ENCODE peak calls at places on chromosomes 2 and 18, in ten cellular contexts. One of them, this sample, is unnamed.

GRCh38 chr18:55224086-55224625 is 264.9 kb upstream of the CCDC68 start:
- DNase-seq in NCI-H446 treated with DMSO at 0.1 percent for 48 hours: no peak
- DNase-seq in globus pallidus: no peak
- DNase-seq in kidney epithelial cell: no peak
- DNase-seq in naive thymus-derived CD4-positive, alpha-beta T cell: no peak
- DNase-seq in activated T-cell treated with anti-CD3 and anti-CD28 coated beads for 24 hours: no peak
- DNase-seq in AG09309: no peak
- DNase-seq in stimulated activated CD8-positive, alpha-beta memory T cell treated with anti-CD3 and anti-CD28 coated beads, Interleukin-15, amount 100 ng/mL, for 48 hours: no peak
- DNase-seq in fibroblast of mammary gland: no peak
- DNase-seq in OCI-LY7: no peak
- DNase-seq in this sample: no peak

GRCh38 chr2:230130668-230131364 is 62.1 kb upstream of the SLC16A14 start:
- DNase-seq in NCI-H446 treated with DMSO at 0.1 percent for 48 hours: no peak
- DNase-seq in globus pallidus: no peak
- DNase-seq in kidney epithelial cell: peak
- DNase-seq in naive thymus-derived CD4-positive, alpha-beta T cell: no peak
- DNase-seq in activated T-cell treated with anti-CD3 and anti-CD28 coated beads for 24 hours: no peak
- DNase-seq in AG09309: peak
- DNase-seq in stimulated activated CD8-positive, alpha-beta memory T cell treated with anti-CD3 and anti-CD28 coated beads, Interleukin-15, amount 100 ng/mL, for 48 hours: no peak
- DNase-seq in fibroblast of mammary gland: peak
- DNase-seq in OCI-LY7: no peak
- DNase-seq in this sample: no peak

GRCh38 chr2:233996436-233996835 is 54.1 kb upstream of the SPP2 start:
- DNase-seq in NCI-H446 treated with DMSO at 0.1 percent for 48 hours: no peak
- DNase-seq in globus pallidus: no peak
- DNase-seq in kidney epithelial cell: no peak
- DNase-seq in naive thymus-derived CD4-positive, alpha-beta T cell: no peak
- DNase-seq in activated T-cell treated with anti-CD3 and anti-CD28 coated beads for 24 hours: no peak
- DNase-seq in AG09309: no peak
- DNase-seq in stimulated activated CD8-positive, alpha-beta memory T cell treated with anti-CD3 and anti-CD28 coated beads, Interleukin-15, amount 100 ng/mL, for 48 hours: no peak
- DNase-seq in fibroblast of mammary gland: peak
- DNase-seq in OCI-LY7: no peak
- DNase-seq in this sample: no peak

GRCh38 chr2:175180701-175181103 is 808 bp downstream of the ATP5MC3 start:
- DNase-seq in NCI-H446 treated with DMSO at 0.1 percent for 48 hours: peak
- DNase-seq in globus pallidus: peak
- DNase-seq in kidney epithelial cell: no peak
- DNase-seq in naive thymus-derived CD4-positive, alpha-beta T cell: peak
- DNase-seq in activated T-cell treated with anti-CD3 and anti-CD28 coated beads for 24 hours: peak
- DNase-seq in AG09309: no peak
- DNase-seq in stimulated activated CD8-positive, alpha-beta memory T cell treated with anti-CD3 and anti-CD28 coated beads, Interleukin-15, amount 100 ng/mL, for 48 hours: peak
- DNase-seq in fibroblast of mammary gland: peak
- DNase-seq in OCI-LY7: peak
- DNase-seq in this sample: no peak

GRCh38 chr2:179773986-179774385 is 87.4 kb downstream of the ZNF385B start:
- DNase-seq in NCI-H446 treated with DMSO at 0.1 percent for 48 hours: no peak
- DNase-seq in globus pallidus: no peak
- DNase-seq in kidney epithelial cell: no peak
- DNase-seq in naive thymus-derived CD4-positive, alpha-beta T cell: no peak
- DNase-seq in activated T-cell treated with anti-CD3 and anti-CD28 coated beads for 24 hours: no peak
- DNase-seq in AG09309: no peak
- DNase-seq in stimulated activated CD8-positive, alpha-beta memory T cell treated with anti-CD3 and anti-CD28 coated beads, Interleukin-15, amount 100 ng/mL, for 48 hours: no peak
- DNase-seq in fibroblast of mammary gland: no peak
- DNase-seq in OCI-LY7: no peak
- DNase-seq in this sample: no peak

GRCh38 chr2:65129276-65129612 is 662 bp downstream of the RAB1A start:
- DNase-seq in NCI-H446 treated with DMSO at 0.1 percent for 48 hours: no peak
- DNase-seq in globus pallidus: no peak
- DNase-seq in kidney epithelial cell: no peak
- DNase-seq in naive thymus-derived CD4-positive, alpha-beta T cell: no peak
- DNase-seq in activated T-cell treated with anti-CD3 and anti-CD28 coated beads for 24 hours: no peak
- DNase-seq in AG09309: no peak
- DNase-seq in stimulated activated CD8-positive, alpha-beta memory T cell treated with anti-CD3 and anti-CD28 coated beads, Interleukin-15, amount 100 ng/mL, for 48 hours: no peak
- DNase-seq in fibroblast of mammary gland: no peak
- DNase-seq in OCI-LY7: peak
- DNase-seq in this sample: no peak

GRCh38 chr2:151269798-151270568 is 8.3 kb upstream of the RBM43 start:
- DNase-seq in NCI-H446 treated with DMSO at 0.1 percent for 48 hours: peak
- DNase-seq in globus pallidus: no peak
- DNase-seq in kidney epithelial cell: no peak
- DNase-seq in naive thymus-derived CD4-positive, alpha-beta T cell: no peak
- DNase-seq in activated T-cell treated with anti-CD3 and anti-CD28 coated beads for 24 hours: no peak
- DNase-seq in AG09309: no peak
- DNase-seq in stimulated activated CD8-positive, alpha-beta memory T cell treated with anti-CD3 and anti-CD28 coated beads, Interleukin-15, amount 100 ng/mL, for 48 hours: no peak
- DNase-seq in fibroblast of mammary gland: no peak
- DNase-seq in OCI-LY7: no peak
- DNase-seq in this sample: no peak

GRCh38 chr18:3397786-3398185 is 52.2 kb upstream of the TGIF1 start:
- DNase-seq in NCI-H446 treated with DMSO at 0.1 percent for 48 hours: no peak
- DNase-seq in globus pallidus: no peak
- DNase-seq in kidney epithelial cell: no peak
- DNase-seq in naive thymus-derived CD4-positive, alpha-beta T cell: no peak
- DNase-seq in activated T-cell treated with anti-CD3 and anti-CD28 coated beads for 24 hours: no peak
- DNase-seq in AG09309: no peak
- DNase-seq in stimulated activated CD8-positive, alpha-beta memory T cell treated with anti-CD3 and anti-CD28 coated beads, Interleukin-15, amount 100 ng/mL, for 48 hours: no peak
- DNase-seq in fibroblast of mammary gland: no peak
- DNase-seq in OCI-LY7: no peak
- DNase-seq in this sample: no peak

GRCh38 chr18:36066731-36067117 is 635 bp downstream of the RPRD1A start:
- DNase-seq in NCI-H446 treated with DMSO at 0.1 percent for 48 hours: no peak
- DNase-seq in globus pallidus: peak
- DNase-seq in kidney epithelial cell: no peak
- DNase-seq in naive thymus-derived CD4-positive, alpha-beta T cell: peak
- DNase-seq in activated T-cell treated with anti-CD3 and anti-CD28 coated beads for 24 hours: no peak
- DNase-seq in AG09309: no peak
- DNase-seq in stimulated activated CD8-positive, alpha-beta memory T cell treated with anti-CD3 and anti-CD28 coated beads, Interleukin-15, amount 100 ng/mL, for 48 hours: no peak
- DNase-seq in fibroblast of mammary gland: peak
- DNase-seq in OCI-LY7: peak
- DNase-seq in this sample: no peak

GRCh38 chr18:9771261-9771976 is 63.3 kb downstream of the RAB31 start:
- DNase-seq in NCI-H446 treated with DMSO at 0.1 percent for 48 hours: no peak
- DNase-seq in globus pallidus: peak
- DNase-seq in kidney epithelial cell: no peak
- DNase-seq in naive thymus-derived CD4-positive, alpha-beta T cell: peak
- DNase-seq in activated T-cell treated with anti-CD3 and anti-CD28 coated beads for 24 hours: peak
- DNase-seq in AG09309: no peak
- DNase-seq in stimulated activated CD8-positive, alpha-beta memory T cell treated with anti-CD3 and anti-CD28 coated beads, Interleukin-15, amount 100 ng/mL, for 48 hours: peak
- DNase-seq in fibroblast of mammary gland: peak
- DNase-seq in OCI-LY7: peak
- DNase-seq in this sample: peak

GRCh38 chr2:98134138-98134537 is 47.2 kb downstream of the VWA3B start:
- DNase-seq in NCI-H446 treated with DMSO at 0.1 percent for 48 hours: no peak
- DNase-seq in globus pallidus: no peak
- DNase-seq in kidney epithelial cell: no peak
- DNase-seq in naive thymus-derived CD4-positive, alpha-beta T cell: no peak
- DNase-seq in activated T-cell treated with anti-CD3 and anti-CD28 coated beads for 24 hours: peak
- DNase-seq in AG09309: no peak
- DNase-seq in stimulated activated CD8-positive, alpha-beta memory T cell treated with anti-CD3 and anti-CD28 coated beads, Interleukin-15, amount 100 ng/mL, for 48 hours: peak
- DNase-seq in fibroblast of mammary gland: peak
- DNase-seq in OCI-LY7: no peak
- DNase-seq in this sample: no peak

GRCh38 chr2:149451417-149452165 is 121.2 kb downstream of the LYPD6 start:
- DNase-seq in NCI-H446 treated with DMSO at 0.1 percent for 48 hours: no peak
- DNase-seq in globus pallidus: no peak
- DNase-seq in kidney epithelial cell: no peak
- DNase-seq in naive thymus-derived CD4-positive, alpha-beta T cell: no peak
- DNase-seq in activated T-cell treated with anti-CD3 and anti-CD28 coated beads for 24 hours: no peak
- DNase-seq in AG09309: no peak
- DNase-seq in stimulated activated CD8-positive, alpha-beta memory T cell treated with anti-CD3 and anti-CD28 coated beads, Interleukin-15, amount 100 ng/mL, for 48 hours: no peak
- DNase-seq in fibroblast of mammary gland: no peak
- DNase-seq in OCI-LY7: no peak
- DNase-seq in this sample: no peak

GRCh38 chr18:48264508-48264907 is 144.7 kb downstream of the ZBTB7C start:
- DNase-seq in NCI-H446 treated with DMSO at 0.1 percent for 48 hours: peak
- DNase-seq in globus pallidus: no peak
- DNase-seq in kidney epithelial cell: peak
- DNase-seq in naive thymus-derived CD4-positive, alpha-beta T cell: no peak
- DNase-seq in activated T-cell treated with anti-CD3 and anti-CD28 coated beads for 24 hours: no peak
- DNase-seq in AG09309: no peak
- DNase-seq in stimulated activated CD8-positive, alpha-beta memory T cell treated with anti-CD3 and anti-CD28 coated beads, Interleukin-15, amount 100 ng/mL, for 48 hours: no peak
- DNase-seq in fibroblast of mammary gland: peak
- DNase-seq in OCI-LY7: no peak
- DNase-seq in this sample: no peak

GRCh38 chr2:61182059-61182383 is 20.0 kb downstream of the C2orf74 start:
- DNase-seq in NCI-H446 treated with DMSO at 0.1 percent for 48 hours: no peak
- DNase-seq in globus pallidus: no peak
- DNase-seq in kidney epithelial cell: no peak
- DNase-seq in naive thymus-derived CD4-positive, alpha-beta T cell: no peak
- DNase-seq in activated T-cell treated with anti-CD3 and anti-CD28 coated beads for 24 hours: no peak
- DNase-seq in AG09309: no peak
- DNase-seq in stimulated activated CD8-positive, alpha-beta memory T cell treated with anti-CD3 and anti-CD28 coated beads, Interleukin-15, amount 100 ng/mL, for 48 hours: no peak
- DNase-seq in fibroblast of mammary gland: no peak
- DNase-seq in OCI-LY7: no peak
- DNase-seq in this sample: no peak

GRCh38 chr2:55097462-55098410 is 47.5 kb upstream of the RTN4 start:
- DNase-seq in NCI-H446 treated with DMSO at 0.1 percent for 48 hours: no peak
- DNase-seq in globus pallidus: no peak
- DNase-seq in kidney epithelial cell: no peak
- DNase-seq in naive thymus-derived CD4-positive, alpha-beta T cell: no peak
- DNase-seq in activated T-cell treated with anti-CD3 and anti-CD28 coated beads for 24 hours: no peak
- DNase-seq in AG09309: no peak
- DNase-seq in stimulated activated CD8-positive, alpha-beta memory T cell treated with anti-CD3 and anti-CD28 coated beads, Interleukin-15, amount 100 ng/mL, for 48 hours: no peak
- DNase-seq in fibroblast of mammary gland: peak
- DNase-seq in OCI-LY7: no peak
- DNase-seq in this sample: no peak

GRCh38 chr2:112150447-112150846 is 12.3 kb downstream of the FBLN7 start:
- DNase-seq in NCI-H446 treated with DMSO at 0.1 percent for 48 hours: no peak
- DNase-seq in globus pallidus: no peak
- DNase-seq in kidney epithelial cell: peak
- DNase-seq in naive thymus-derived CD4-positive, alpha-beta T cell: no peak
- DNase-seq in activated T-cell treated with anti-CD3 and anti-CD28 coated beads for 24 hours: no peak
- DNase-seq in AG09309: peak
- DNase-seq in stimulated activated CD8-positive, alpha-beta memory T cell treated with anti-CD3 and anti-CD28 coated beads, Interleukin-15, amount 100 ng/mL, for 48 hours: no peak
- DNase-seq in fibroblast of mammary gland: peak
- DNase-seq in OCI-LY7: no peak
- DNase-seq in this sample: no peak

GRCh38 chr2:55761024-55761423 is 67.4 kb upstream of the PNPT1 start:
- DNase-seq in NCI-H446 treated with DMSO at 0.1 percent for 48 hours: no peak
- DNase-seq in globus pallidus: no peak
- DNase-seq in kidney epithelial cell: no peak
- DNase-seq in naive thymus-derived CD4-positive, alpha-beta T cell: no peak
- DNase-seq in activated T-cell treated with anti-CD3 and anti-CD28 coated beads for 24 hours: no peak
- DNase-seq in AG09309: no peak
- DNase-seq in stimulated activated CD8-positive, alpha-beta memory T cell treated with anti-CD3 and anti-CD28 coated beads, Interleukin-15, amount 100 ng/mL, for 48 hours: no peak
- DNase-seq in fibroblast of mammary gland: peak
- DNase-seq in OCI-LY7: no peak
- DNase-seq in this sample: no peak

GRCh38 chr2:69531186-69531585 is 94.0 kb upstream of the NFU1 start:
- DNase-seq in NCI-H446 treated with DMSO at 0.1 percent for 48 hours: no peak
- DNase-seq in globus pallidus: no peak
- DNase-seq in kidney epithelial cell: no peak
- DNase-seq in naive thymus-derived CD4-positive, alpha-beta T cell: no peak
- DNase-seq in activated T-cell treated with anti-CD3 and anti-CD28 coated beads for 24 hours: no peak
- DNase-seq in AG09309: no peak
- DNase-seq in stimulated activated CD8-positive, alpha-beta memory T cell treated with anti-CD3 and anti-CD28 coated beads, Interleukin-15, amount 100 ng/mL, for 48 hours: no peak
- DNase-seq in fibroblast of mammary gland: no peak
- DNase-seq in OCI-LY7: no peak
- DNase-seq in this sample: no peak

GRCh38 chr2:240949791-240950705 is 43.9 kb downstream of the CROCC2 start:
- DNase-seq in NCI-H446 treated with DMSO at 0.1 percent for 48 hours: no peak
- DNase-seq in globus pallidus: no peak
- DNase-seq in kidney epithelial cell: no peak
- DNase-seq in naive thymus-derived CD4-positive, alpha-beta T cell: no peak
- DNase-seq in activated T-cell treated with anti-CD3 and anti-CD28 coated beads for 24 hours: no peak
- DNase-seq in AG09309: no peak
- DNase-seq in stimulated activated CD8-positive, alpha-beta memory T cell treated with anti-CD3 and anti-CD28 coated beads, Interleukin-15, amount 100 ng/mL, for 48 hours: no peak
- DNase-seq in fibroblast of mammary gland: no peak
- DNase-seq in OCI-LY7: no peak
- DNase-seq in this sample: no peak